ENCODE peak calls at places on chromosomes 2 and 18, in nine cellular contexts. One of them, this sample, is unnamed.

GRCh38 chr18:24052053-24052452 is 37.5 kb downstream of the TTC39C start:
- DNase-seq in IMR-90: no peak
- DNase-seq in Caco-2: peak
- DNase-seq in GM13977: no peak
- DNase-seq in brain microvascular endothelial cell: no peak
- DNase-seq in K562: no peak
- DNase-seq in heart right ventricle: no peak
- DNase-seq in tibial artery: no peak
- DNase-seq in fibroblast of pulmonary artery: no peak
- DNase-seq in this sample: no peak

GRCh38 chr2:96106991-96107882 is 9.1 kb downstream of the ADRA2B start:
- DNase-seq in GM13977: no peak
- DNase-seq in Caco-2: no peak
- DNase-seq in K562: no peak
- DNase-seq in fibroblast of pulmonary artery: no peak
- DNase-seq in brain microvascular endothelial cell: no peak
- DNase-seq in tibial artery: no peak
- DNase-seq in heart right ventricle: no peak
- DNase-seq in IMR-90: no peak
- DNase-seq in this sample: no peak

GRCh38 chr2:6412533-6413085 is 453.1 kb downstream of the CMPK2 start:
- DNase-seq in tibial artery: no peak
- DNase-seq in K562: no peak
- DNase-seq in fibroblast of pulmonary artery: no peak
- DNase-seq in GM13977: no peak
- DNase-seq in Caco-2: no peak
- DNase-seq in brain microvascular endothelial cell: peak
- DNase-seq in heart right ventricle: no peak
- DNase-seq in IMR-90: peak
- DNase-seq in this sample: no peak

GRCh38 chr2:43346619-43347018 is 120.2 kb upstream of the ZFP36L2 start:
- DNase-seq in brain microvascular endothelial cell: no peak
- DNase-seq in fibroblast of pulmonary artery: no peak
- DNase-seq in GM13977: no peak
- DNase-seq in tibial artery: no peak
- DNase-seq in heart right ventricle: no peak
- DNase-seq in IMR-90: no peak
- DNase-seq in Caco-2: no peak
- DNase-seq in K562: no peak
- DNase-seq in this sample: no peak

GRCh38 chr2:73877071-73877802 is 15.6 kb upstream of the ACTG2 start:
- DNase-seq in tibial artery: no peak
- DNase-seq in GM13977: no peak
- DNase-seq in fibroblast of pulmonary artery: no peak
- DNase-seq in IMR-90: no peak
- DNase-seq in Caco-2: no peak
- DNase-seq in heart right ventricle: no peak
- DNase-seq in K562: no peak
- DNase-seq in brain microvascular endothelial cell: no peak
- DNase-seq in this sample: no peak

GRCh38 chr2:144014108-144014507 is 505.8 kb downstream of the ZEB2 start:
- DNase-seq in K562: no peak
- DNase-seq in Caco-2: no peak
- DNase-seq in brain microvascular endothelial cell: peak
- DNase-seq in fibroblast of pulmonary artery: peak
- DNase-seq in heart right ventricle: no peak
- DNase-seq in tibial artery: no peak
- DNase-seq in GM13977: no peak
- DNase-seq in IMR-90: peak
- DNase-seq in this sample: no peak

GRCh38 chr2:36729067-36729466 is 32.6 kb downstream of the VIT start:
- DNase-seq in K562: no peak
- DNase-seq in heart right ventricle: no peak
- DNase-seq in IMR-90: peak
- DNase-seq in GM13977: no peak
- DNase-seq in Caco-2: no peak
- DNase-seq in fibroblast of pulmonary artery: no peak
- DNase-seq in brain microvascular endothelial cell: no peak
- DNase-seq in tibial artery: no peak
- DNase-seq in this sample: no peak

GRCh38 chr2:42338567-42339190 is 22.3 kb downstream of the COX7A2L start:
- DNase-seq in heart right ventricle: no peak
- DNase-seq in fibroblast of pulmonary artery: no peak
- DNase-seq in K562: no peak
- DNase-seq in Caco-2: no peak
- DNase-seq in IMR-90: no peak
- DNase-seq in GM13977: no peak
- DNase-seq in tibial artery: no peak
- DNase-seq in brain microvascular endothelial cell: no peak
- DNase-seq in this sample: no peak

GRCh38 chr18:78080761-78081160 is 831.1 kb downstream of the GALR1 start:
- DNase-seq in K562: no peak
- DNase-seq in heart right ventricle: no peak
- DNase-seq in brain microvascular endothelial cell: no peak
- DNase-seq in IMR-90: no peak
- DNase-seq in fibroblast of pulmonary artery: no peak
- DNase-seq in tibial artery: no peak
- DNase-seq in GM13977: no peak
- DNase-seq in Caco-2: no peak
- DNase-seq in this sample: no peak

GRCh38 chr18:61991201-61991600 is 98.4 kb upstream of the RNF152 start:
- DNase-seq in brain microvascular endothelial cell: peak
- DNase-seq in fibroblast of pulmonary artery: peak
- DNase-seq in heart right ventricle: no peak
- DNase-seq in tibial artery: no peak
- DNase-seq in K562: no peak
- DNase-seq in IMR-90: peak
- DNase-seq in Caco-2: no peak
- DNase-seq in GM13977: no peak
- DNase-seq in this sample: no peak

GRCh38 chr2:239274391-239275001 is 126.3 kb downstream of the HDAC4 start:
- DNase-seq in Caco-2: no peak
- DNase-seq in IMR-90: peak
- DNase-seq in GM13977: no peak
- DNase-seq in heart right ventricle: no peak
- DNase-seq in brain microvascular endothelial cell: peak
- DNase-seq in K562: peak
- DNase-seq in tibial artery: peak
- DNase-seq in fibroblast of pulmonary artery: peak
- DNase-seq in this sample: no peak
- TF ChIP-seq CTCF in Caco-2: no peak
- TF ChIP-seq CTCF in IMR-90: no peak
- TF ChIP-seq CTCF in GM13977: no peak
- TF ChIP-seq CTCF in heart right ventricle: no peak
- TF ChIP-seq CTCF in brain microvascular endothelial cell: no peak
- TF ChIP-seq CTCF in K562: no peak
- TF ChIP-seq CTCF in tibial artery: no peak
- TF ChIP-seq CTCF in fibroblast of pulmonary artery: no peak
- TF ChIP-seq CTCF in this sample: no peak

DNA sequence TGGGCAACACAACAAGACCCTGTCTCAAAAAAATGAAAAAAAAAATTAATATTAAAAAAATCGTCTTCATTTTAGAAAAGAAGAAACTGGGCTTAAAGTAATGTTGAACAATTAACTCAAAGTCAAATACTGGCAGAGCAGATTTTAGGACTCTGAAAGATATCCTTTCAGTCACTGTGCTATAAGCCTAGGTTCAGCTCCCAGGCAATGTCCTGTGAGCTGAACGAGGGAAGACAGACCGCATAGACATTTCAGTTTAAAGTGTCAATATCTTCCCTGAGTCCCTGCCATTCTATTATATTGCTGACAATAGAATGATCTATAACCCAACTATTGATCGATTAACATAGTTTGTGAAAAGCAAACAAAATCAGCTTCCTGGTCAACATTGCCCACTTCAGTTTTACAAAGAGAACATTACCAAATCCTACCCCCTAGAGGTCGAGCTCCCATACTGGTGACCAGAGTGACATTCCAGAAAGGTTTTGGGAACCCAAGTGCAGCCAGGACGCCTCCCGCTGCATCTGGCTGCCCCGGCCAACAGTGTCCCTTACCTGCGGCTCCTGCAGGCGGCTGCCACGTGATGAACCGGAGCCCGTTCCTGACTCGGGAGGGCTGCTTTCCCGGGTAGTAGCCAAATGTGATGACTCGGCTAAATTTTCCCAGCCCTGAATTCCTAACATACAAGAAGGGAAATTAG is 639 bp downstream of the MRO start:
- DNase-seq in brain microvascular endothelial cell: no peak
- DNase-seq in Caco-2: peak
- DNase-seq in tibial artery: peak
- DNase-seq in K562: peak
- DNase-seq in IMR-90: no peak
- DNase-seq in fibroblast of pulmonary artery: peak
- DNase-seq in heart right ventricle: peak
- DNase-seq in GM13977: no peak
- DNase-seq in this sample: peak
- TF ChIP-seq CTCF in brain microvascular endothelial cell: peak
- TF ChIP-seq CTCF in Caco-2: peak
- TF ChIP-seq CTCF in tibial artery: no peak
- TF ChIP-seq CTCF in K562: no peak
- TF ChIP-seq CTCF in IMR-90: no peak
- TF ChIP-seq CTCF in fibroblast of pulmonary artery: peak
- TF ChIP-seq CTCF in heart right ventricle: no peak
- TF ChIP-seq CTCF in GM13977: no peak
- TF ChIP-seq CTCF in this sample: peak

DNA sequence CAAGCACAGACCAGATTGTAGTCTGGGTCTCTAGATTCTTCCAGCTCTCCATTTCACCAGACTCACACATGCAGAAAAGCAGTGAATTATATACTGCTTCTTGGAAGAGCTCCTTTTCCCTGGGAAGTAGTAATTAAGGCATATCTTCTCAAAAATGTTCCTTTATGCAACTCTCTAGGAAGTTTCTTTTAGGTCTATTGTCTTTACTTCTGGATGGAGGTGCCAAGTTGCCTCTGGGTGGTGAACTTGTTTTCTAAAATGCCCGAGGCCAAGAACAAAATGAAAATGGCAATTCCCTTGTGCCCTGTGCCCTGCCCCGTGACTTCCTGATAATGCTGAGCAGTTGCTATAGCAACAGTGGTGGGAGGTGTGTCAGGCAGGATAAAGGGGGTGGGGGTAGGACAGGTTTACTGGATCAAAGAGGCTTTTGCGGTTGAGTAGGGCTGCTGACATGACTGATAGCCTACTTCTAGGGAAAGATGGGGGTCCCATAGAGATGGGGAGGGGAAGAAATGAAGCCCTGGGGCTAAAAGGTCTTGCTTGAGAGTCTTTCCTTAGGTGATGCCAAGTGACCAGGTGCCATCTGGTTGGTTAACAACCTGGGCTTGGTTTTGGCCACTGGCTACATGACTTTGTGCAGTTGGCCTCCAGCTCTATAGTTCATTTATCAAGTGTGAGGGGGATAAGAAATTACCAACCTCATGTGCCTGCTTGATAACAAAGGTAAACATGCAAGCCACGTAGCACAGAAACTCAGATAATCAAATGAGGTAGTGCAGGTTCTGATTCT is 11.8 kb downstream of the IGFBP2 start:
- DNase-seq in tibial artery: no peak
- DNase-seq in Caco-2: no peak
- DNase-seq in K562: no peak
- DNase-seq in IMR-90: no peak
- DNase-seq in GM13977: no peak
- DNase-seq in fibroblast of pulmonary artery: no peak
- DNase-seq in heart right ventricle: no peak
- DNase-seq in brain microvascular endothelial cell: no peak
- DNase-seq in this sample: no peak
- TF ChIP-seq CTCF in tibial artery: no peak
- TF ChIP-seq CTCF in Caco-2: no peak
- TF ChIP-seq CTCF in K562: no peak
- TF ChIP-seq CTCF in IMR-90: no peak
- TF ChIP-seq CTCF in GM13977: no peak
- TF ChIP-seq CTCF in fibroblast of pulmonary artery: no peak
- TF ChIP-seq CTCF in heart right ventricle: no peak
- TF ChIP-seq CTCF in brain microvascular endothelial cell: no peak
- TF ChIP-seq CTCF in this sample: no peak

GRCh38 chr18:47997338-47997780 is 66.9 kb upstream of the SMAD2 start:
- DNase-seq in K562: peak
- DNase-seq in GM13977: no peak
- DNase-seq in tibial artery: no peak
- DNase-seq in heart right ventricle: no peak
- DNase-seq in fibroblast of pulmonary artery: peak
- DNase-seq in brain microvascular endothelial cell: no peak
- DNase-seq in Caco-2: no peak
- DNase-seq in IMR-90: no peak
- DNase-seq in this sample: no peak
- TF ChIP-seq CTCF in K562: peak
- TF ChIP-seq CTCF in GM13977: peak
- TF ChIP-seq CTCF in tibial artery: no peak
- TF ChIP-seq CTCF in heart right ventricle: no peak
- TF ChIP-seq CTCF in fibroblast of pulmonary artery: peak
- TF ChIP-seq CTCF in brain microvascular endothelial cell: peak
- TF ChIP-seq CTCF in Caco-2: no peak
- TF ChIP-seq CTCF in IMR-90: peak
- TF ChIP-seq CTCF in this sample: peak

GRCh38 chr2:191571163-191571769 is 106.7 kb upstream of the NABP1 start:
- DNase-seq in brain microvascular endothelial cell: peak
- DNase-seq in tibial artery: no peak
- DNase-seq in GM13977: no peak
- DNase-seq in heart right ventricle: no peak
- DNase-seq in K562: peak
- DNase-seq in IMR-90: peak
- DNase-seq in fibroblast of pulmonary artery: peak
- DNase-seq in Caco-2: peak
- DNase-seq in this sample: no peak
- TF ChIP-seq CTCF in brain microvascular endothelial cell: peak
- TF ChIP-seq CTCF in tibial artery: no peak
- TF ChIP-seq CTCF in GM13977: peak
- TF ChIP-seq CTCF in heart right ventricle: no peak
- TF ChIP-seq CTCF in K562: peak
- TF ChIP-seq CTCF in IMR-90: peak
- TF ChIP-seq CTCF in fibroblast of pulmonary artery: peak
- TF ChIP-seq CTCF in Caco-2: peak
- TF ChIP-seq CTCF in this sample: no peak

GRCh38 chr18:63848159-63848558 is 39.3 kb upstream of the SERPINB2 start:
- DNase-seq in brain microvascular endothelial cell: peak
- DNase-seq in fibroblast of pulmonary artery: peak
- DNase-seq in Caco-2: peak
- DNase-seq in GM13977: no peak
- DNase-seq in tibial artery: no peak
- DNase-seq in IMR-90: peak
- DNase-seq in K562: peak
- DNase-seq in heart right ventricle: no peak
- DNase-seq in this sample: no peak
- TF ChIP-seq CTCF in brain microvascular endothelial cell: peak
- TF ChIP-seq CTCF in fibroblast of pulmonary artery: peak
- TF ChIP-seq CTCF in Caco-2: peak
- TF ChIP-seq CTCF in GM13977: peak
- TF ChIP-seq CTCF in tibial artery: peak
- TF ChIP-seq CTCF in IMR-90: peak
- TF ChIP-seq CTCF in K562: peak
- TF ChIP-seq CTCF in heart right ventricle: no peak
- TF ChIP-seq CTCF in this sample: peak

GRCh38 chr18:75727479-75727878 is 300.0 kb upstream of the SMIM21 start:
- DNase-seq in Caco-2: peak
- DNase-seq in K562: peak
- DNase-seq in heart right ventricle: peak
- DNase-seq in fibroblast of pulmonary artery: peak
- DNase-seq in GM13977: peak
- DNase-seq in brain microvascular endothelial cell: peak
- DNase-seq in IMR-90: peak
- DNase-seq in tibial artery: no peak
- DNase-seq in this sample: peak
- TF ChIP-seq CTCF in Caco-2: no peak
- TF ChIP-seq CTCF in K562: peak
- TF ChIP-seq CTCF in heart right ventricle: no peak
- TF ChIP-seq CTCF in fibroblast of pulmonary artery: peak
- TF ChIP-seq CTCF in GM13977: peak
- TF ChIP-seq CTCF in brain microvascular endothelial cell: peak
- TF ChIP-seq CTCF in IMR-90: peak
- TF ChIP-seq CTCF in tibial artery: no peak
- TF ChIP-seq CTCF in this sample: peak

GRCh38 chr2:148023861-148024260 is 3.0 kb downstream of the MBD5 start:
- DNase-seq in fibroblast of pulmonary artery: no peak
- DNase-seq in IMR-90: no peak
- DNase-seq in Caco-2: no peak
- DNase-seq in heart right ventricle: no peak
- DNase-seq in K562: no peak
- DNase-seq in tibial artery: no peak
- DNase-seq in brain microvascular endothelial cell: no peak
- DNase-seq in GM13977: peak
- DNase-seq in this sample: no peak
- TF ChIP-seq CTCF in fibroblast of pulmonary artery: no peak
- TF ChIP-seq CTCF in IMR-90: no peak
- TF ChIP-seq CTCF in Caco-2: no peak
- TF ChIP-seq CTCF in heart right ventricle: no peak
- TF ChIP-seq CTCF in K562: no peak
- TF ChIP-seq CTCF in tibial artery: no peak
- TF ChIP-seq CTCF in brain microvascular endothelial cell: no peak
- TF ChIP-seq CTCF in GM13977: no peak
- TF ChIP-seq CTCF in this sample: no peak